ENCODE peak calls at places on chromosomes 11 and 22, in nine cellular contexts. M, C, B, D, N, P, I, F and L are unnamed samples.

GRCh38 chr11:117096140-117096972 is 1.9 kb downstream of the SIK3 start:
- DNase-seq in I (no peak), B (peak), D (no peak), M (no peak), N (peak), P (no peak), C (no peak), F (no peak), L (peak)

GRCh38 chr11:130212431-130212961 is 52.9 kb downstream of the ST14 start:
- DNase-seq in B (no peak), P (no peak), D (no peak), N (no peak), I (no peak), M (no peak), C (no peak), F (no peak), L (no peak)

GRCh38 chr11:46036969-46037368 is 84.3 kb downstream of the PHF21A start:
- DNase-seq in N (peak), D (no peak), F (no peak), I (no peak), C (no peak), P (no peak), M (no peak), B (no peak), L (no peak)

GRCh38 chr11:67062526-67063373 is 6.1 kb downstream of the RHOD start:
- DNase-seq in M (no peak), N (no peak), D (no peak), F (no peak), P (no peak), B (no peak), I (no peak), C (no peak), L (no peak)

GRCh38 chr11:128448487-128448886 is 138.9 kb downstream of the ETS1 start:
- DNase-seq in I (no peak), D (no peak), N (no peak), P (no peak), C (no peak), M (peak), B (peak), F (no peak), L (no peak)

GRCh38 chr11:12200359-12201015 is 90.1 kb downstream of the MICAL2 start:
- DNase-seq in P (peak), N (peak), C (peak), I (peak), M (no peak), F (peak), D (no peak), B (no peak), L (no peak)

GRCh38 chr11:93323747-93324146 is 6.8 kb upstream of the DEUP1 start:
- DNase-seq in M (no peak), I (no peak), D (no peak), C (no peak), B (no peak), N (no peak), P (no peak), F (no peak), L (no peak)

GRCh38 chr11:116500833-116501622 is 271.8 kb downstream of the BUD13 start:
- DNase-seq in N (no peak), D (no peak), M (no peak), I (no peak), C (no peak), B (no peak), F (no peak), P (no peak), L (no peak)

GRCh38 chr22:40235418-40235817 is 57.7 kb downstream of the TNRC6B start:
- DNase-seq in C (no peak), P (no peak), F (no peak), M (no peak), B (no peak), D (no peak), I (no peak), N (no peak), L (no peak)

GRCh38 chr22:49018601-49019000 is 809.1 kb downstream of the BRD1 start:
- DNase-seq in C (peak), F (no peak), B (no peak), P (no peak), I (peak), N (no peak), M (no peak), D (no peak), L (no peak)

GRCh38 chr11:75773595-75774353 is 5.2 kb downstream of the DGAT2 start:
- DNase-seq in M (no peak), I (no peak), N (no peak), F (no peak), C (no peak), P (no peak), D (no peak), B (no peak), L (peak)

GRCh38 chr11:99865951-99866350 is 821.1 kb upstream of the ARHGAP42 start:
- DNase-seq in D (no peak), F (no peak), B (no peak), M (no peak), P (no peak), I (no peak), C (no peak), N (no peak), L (no peak)

GRCh38 chr22:25746012-25746373 is 4.0 kb downstream of the MYO18B start:
- DNase-seq in N (peak), I (no peak), B (no peak), D (no peak), F (no peak), P (no peak), C (no peak), M (no peak), L (no peak)

GRCh38 chr11:66388746-66389386 is 17.3 kb upstream of the SLC29A2 start:
- DNase-seq in C (no peak), B (peak), F (peak), P (peak), N (peak), M (peak), I (peak), D (no peak), L (peak)

GRCh38 chr11:72141066-72141465 is 5.5 kb downstream of the FOLR3 start:
- DNase-seq in M (peak), D (no peak), C (no peak), B (no peak), P (no peak), N (peak), F (no peak), I (no peak), L (no peak)

GRCh38 chr22:26846645-26847044 is 189.3 kb downstream of the MIAT start:
- DNase-seq in M (no peak), I (no peak), D (no peak), F (no peak), P (no peak), N (no peak), B (no peak), C (no peak), L (no peak)

GRCh38 chr11:60087239-60087638 is 1.2 kb upstream of the MS4A2 start:
- DNase-seq in N (no peak), F (no peak), P (no peak), D (no peak), I (no peak), B (no peak), C (no peak), M (no peak), L (no peak)

GRCh38 chr22:49959782-49960158 is 802 bp upstream of the PIM3 start:
- DNase-seq in C (no peak), M (no peak), D (no peak), P (peak), F (peak), B (no peak), N (no peak), I (no peak), L (no peak)

GRCh38 chr22:19045094-19045493 is 77.1 kb downstream of the DGCR2 start:
- DNase-seq in P (no peak), D (no peak), N (no peak), F (no peak), M (no peak), C (no peak), B (no peak), I (no peak), L (no peak)

GRCh38 chr22:37681556-37682049 is 4.5 kb upstream of the NOL12 start:
- DNase-seq in I (peak), N (peak), C (peak), B (peak), F (peak), D (no peak), P (peak), M (no peak), L (peak)

GRCh38 chr11:108565653-108566052 is 27.9 kb downstream of the EXPH5 start:
- DNase-seq in P (no peak), D (no peak), F (peak), B (no peak), M (no peak), N (no peak), C (no peak), I (no peak), L (no peak)

GRCh38 chr22:45318168-45318557 is 8.4 kb downstream of the FAM118A start:
- DNase-seq in N (peak), C (peak), D (no peak), I (peak), P (peak), F (no peak), B (peak), M (no peak), L (peak)

GRCh38 chr22:36077261-36077660 is 48.6 kb upstream of the RBFOX2 start:
- DNase-seq in N (no peak), F (no peak), I (no peak), M (no peak), C (no peak), D (no peak), P (no peak), B (no peak), L (no peak)

GRCh38 chr11:27008811-27009535 is 15.1 kb downstream of the FIBIN start:
- DNase-seq in M (no peak), N (no peak), I (no peak), B (no peak), P (no peak), C (no peak), F (no peak), D (no peak), L (no peak)
- H3K27ac ChIP-seq in M (no peak), N (no peak), I (no peak), B (no peak), P (no peak), C (no peak), F (no peak), D (no peak), L (no peak)

GRCh38 chr22:16601437-16602223 is 9.0 kb upstream of the CCT8L2 start:
- DNase-seq in D (no peak), I (no peak), M (no peak), N (no peak), P (no peak), C (no peak), B (no peak), F (no peak), L (no peak)
- H3K4me3 ChIP-seq in D (peak), I (peak), M (peak), N (peak), P (peak), C (peak), B (no peak), F (peak), L (no peak)

GRCh38 chr11:1852885-1853284 is at the start of gene LSP1:
- DNase-seq in P (peak), I (no peak), F (no peak), C (no peak), N (no peak), M (no peak), D (peak), B (no peak), L (peak)

GRCh38 chr11:1852271-1852877 is 510 bp upstream of the LSP1 start:
- DNase-seq in F (no peak), N (no peak), C (no peak), M (no peak), I (no peak), D (no peak), P (peak), B (no peak), L (no peak)

GRCh38 chr11:1854949-1855885 is 2.3 kb downstream of the LSP1 start:
- DNase-seq in D (no peak), C (no peak), F (no peak), I (no peak), M (no peak), N (no peak), P (no peak), B (no peak), L (peak)

GRCh38 chr11:1854132-1854948 is 1.5 kb downstream of the LSP1 start:
- DNase-seq in N (no peak), M (no peak), C (no peak), D (no peak), F (no peak), B (no peak), P (peak), I (no peak), L (peak)

GRCh38 chr11:1853376-1854131 is 670 bp downstream of the LSP1 start:
- DNase-seq in M (no peak), D (no peak), C (no peak), F (no peak), P (no peak), N (no peak), I (no peak), B (no peak), L (peak)
- H3K27ac ChIP-seq in M (no peak), D (peak), C (no peak), F (no peak), P (peak), N (no peak), I (no peak), B (no peak), L (peak)

GRCh38 chr11:32109138-32109537 is 18.3 kb downstream of the RCN1 start:
- DNase-seq in I (no peak), B (no peak), C (no peak), D (no peak), P (no peak), F (no peak), N (peak), M (no peak), L (no peak)
- H3K4me3 ChIP-seq in I (no peak), B (no peak), C (no peak), D (no peak), P (no peak), F (no peak), N (no peak), M (no peak), L (no peak)

DNA sequence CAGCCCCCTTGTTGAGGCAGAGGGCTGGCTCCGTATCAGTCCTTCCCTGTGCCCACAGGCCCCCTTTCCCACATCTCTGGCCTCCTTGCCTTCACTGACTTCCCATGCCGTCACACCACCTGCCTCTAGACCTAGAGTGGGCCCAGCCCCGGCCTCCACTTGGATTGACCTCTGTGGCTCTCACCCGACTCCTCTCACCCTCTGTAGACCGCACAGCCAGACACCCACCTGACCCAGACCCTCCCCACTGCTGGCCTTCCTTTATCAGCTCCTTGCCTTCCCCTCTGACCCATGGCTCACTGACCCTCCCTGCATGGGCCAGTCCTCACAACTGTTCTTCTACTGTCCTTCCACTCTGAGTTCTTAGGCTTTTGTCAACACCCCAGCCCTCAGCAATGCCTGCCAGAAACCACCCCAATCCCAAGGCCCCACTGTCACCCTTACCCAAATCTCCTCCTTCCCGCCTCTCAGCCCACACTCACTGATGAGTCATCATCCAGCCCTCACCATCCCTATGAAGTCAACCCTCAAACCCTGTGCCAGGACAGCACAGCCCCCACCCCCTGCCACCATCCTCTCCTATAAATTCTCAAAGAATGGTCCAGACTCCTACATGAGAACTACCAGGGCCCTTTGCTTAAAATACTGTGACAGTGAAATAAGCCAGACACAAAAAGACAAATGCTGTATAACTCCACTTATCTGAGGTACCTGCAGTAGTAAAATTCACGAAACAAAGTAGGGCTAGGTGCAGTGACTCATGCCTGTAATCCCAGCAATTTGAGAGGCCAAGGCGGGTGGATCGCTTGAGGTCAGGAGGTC is 53.4 kb downstream of the SCGB1A1 start:
- DNase-seq in F (no peak), C (peak), M (peak), P (no peak), B (peak), D (no peak), I (no peak), N (peak), L (no peak)
- H3K27ac ChIP-seq in F (no peak), C (peak), M (peak), P (no peak), B (no peak), D (peak), I (no peak), N (no peak), L (no peak)

GRCh38 chr11:6319879-6320410 is 356 bp downstream of the CAVIN3 start:
- DNase-seq in I (peak), F (peak), B (peak), M (peak), P (peak), C (peak), D (peak), N (peak), L (no peak)

GRCh38 chr11:6321356-6321755 is 1.1 kb upstream of the CAVIN3 start:
- DNase-seq in M (no peak), I (peak), C (peak), P (no peak), D (no peak), F (no peak), B (no peak), N (no peak), L (no peak)

GRCh38 chr11:6320411-6321207 is at the start of gene CAVIN3:
- DNase-seq in P (peak), F (peak), D (peak), M (peak), B (peak), C (peak), N (peak), I (peak), L (no peak)

GRCh38 chr11:6321961-6322362 is 1.7 kb upstream of the CAVIN3 start:
- DNase-seq in I (no peak), P (no peak), N (peak), B (no peak), D (no peak), M (no peak), C (no peak), F (no peak), L (no peak)

DNA sequence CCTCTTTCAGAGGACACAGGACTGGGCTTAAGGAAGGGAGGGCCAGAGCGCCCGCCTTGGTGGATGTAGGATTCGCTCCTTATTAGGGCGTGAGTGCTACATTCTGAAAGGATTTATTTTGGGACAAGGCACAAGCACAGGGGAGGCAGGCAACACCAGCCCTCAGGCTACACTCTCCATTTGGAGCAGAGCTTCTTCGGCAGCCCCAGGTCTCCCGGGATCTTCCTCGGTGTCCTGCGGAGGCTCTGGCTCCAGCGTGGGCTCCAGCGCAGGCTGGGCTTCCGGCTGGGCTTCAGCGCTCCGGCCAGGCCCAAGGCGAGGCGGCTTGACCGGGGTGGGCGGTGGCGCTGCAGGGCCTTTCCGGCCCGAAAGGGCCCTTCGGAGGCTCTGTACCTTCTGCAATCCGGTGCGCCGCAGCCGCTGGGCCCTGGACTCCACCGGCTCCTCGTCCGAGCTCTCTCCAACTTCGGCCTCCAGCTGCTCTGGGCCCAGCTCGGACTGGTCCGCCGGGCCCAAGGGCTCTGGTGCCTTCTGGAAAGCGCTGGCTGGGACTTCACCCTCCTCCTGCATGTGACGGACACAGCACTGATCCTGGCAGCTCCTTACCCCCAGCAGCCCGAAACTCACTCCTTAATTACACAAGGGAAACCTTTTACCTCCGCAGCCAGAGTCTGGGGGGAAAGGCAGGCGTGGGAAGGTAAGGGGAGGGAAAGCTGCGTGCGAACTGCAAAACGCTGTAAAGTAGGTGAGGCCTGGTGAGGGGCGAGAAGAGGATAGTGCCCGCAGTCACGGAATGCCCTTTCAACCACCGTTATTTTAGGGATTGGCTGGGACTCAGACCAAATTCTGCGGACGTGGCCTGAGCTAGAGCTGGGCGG is 1.1 kb downstream of the CAVIN3 start:
- DNase-seq in F (no peak), I (peak), P (peak), C (peak), D (no peak), M (no peak), N (peak), B (peak), L (no peak)
- H3K4me3 ChIP-seq in F (peak), I (peak), P (peak), C (peak), D (peak), M (peak), N (peak), B (peak), L (no peak)

GRCh38 chr22:29750559-29750958 is 16.2 kb downstream of the ZMAT5 start:
- DNase-seq in P (no peak), F (no peak), M (no peak), I (no peak), C (no peak), D (no peak), B (no peak), N (no peak), L (no peak)
- H3K27ac ChIP-seq in P (no peak), F (no peak), M (no peak), I (no peak), C (no peak), D (no peak), B (no peak), N (no peak), L (no peak)

GRCh38 chr11:102110761-102111010 is 439 bp downstream of the YAP1 start:
- DNase-seq in M (no peak), P (no peak), F (no peak), D (no peak), I (no peak), C (no peak), N (no peak), B (no peak), L (no peak)

GRCh38 chr11:102109896-102110760 is at the start of gene YAP1:
- DNase-seq in D (no peak), M (peak), F (peak), C (peak), I (peak), B (peak), P (peak), N (peak), L (peak)

GRCh38 chr11:102112654-102112926 is 2.3 kb downstream of the YAP1 start:
- DNase-seq in D (no peak), F (no peak), M (no peak), I (no peak), N (no peak), B (peak), P (no peak), C (no peak), L (no peak)

GRCh38 chr11:102111011-102111786 is 952 bp downstream of the YAP1 start:
- DNase-seq in D (no peak), C (peak), F (peak), B (peak), P (peak), M (peak), I (peak), N (peak), L (no peak)

GRCh38 chr11:102111787-102112653 is 1.8 kb downstream of the YAP1 start:
- DNase-seq in B (no peak), F (peak), D (no peak), M (peak), N (peak), P (peak), C (peak), I (peak), L (no peak)
- H3K4me3 ChIP-seq in B (peak), F (peak), D (peak), M (peak), N (peak), P (peak), C (peak), I (peak), L (no peak)